ENCODE peak calls at places on chromosomes 5 and 9, in six cellular contexts. A is HCT116, L is K562, U is H1, Z is HepG2, I is NT2/D1. R is an unnamed sample.

GRCh38 chr5:9160747-9161146 is 385.1 kb downstream of the SEMA5A start:
- DNase-seq in Z (no peak), U (no peak), I (no peak), L (no peak), A (no peak), R (no peak)

GRCh38 chr5:72194846-72195245 is 87.6 kb downstream of the MAP1B start:
- DNase-seq in Z (no peak), A (no peak), U (no peak), L (no peak), I (no peak), R (peak; percentile 72)

GRCh38 chr9:100595391-100596199 is 17.7 kb downstream of the CAVIN4 start:
- DNase-seq in A (peak; percentile 44), Z (peak; percentile 39), I (peak; percentile 61), L (peak; percentile 57), U (no peak), R (no peak)

GRCh38 chr9:126376903-126377342 is 50.3 kb downstream of the MVB12B start:
- DNase-seq in Z (peak; percentile 72), A (no peak), U (no peak), L (no peak), I (no peak), R (no peak)

GRCh38 chr9:21991039-21991959 is 2.9 kb downstream of the CDKN2A start:
- DNase-seq in I (no peak), L (no peak), Z (no peak), A (no peak), U (no peak), R (no peak)

GRCh38 chr9:14373726-14374125 is 59.8 kb upstream of the NFIB start:
- DNase-seq in Z (no peak), L (no peak), A (no peak), U (no peak), I (no peak), R (no peak)

GRCh38 chr9:107637421-107638420 is 148.2 kb upstream of the KLF4 start:
- DNase-seq in Z (no peak), I (peak; percentile 43), A (no peak), L (no peak), U (peak; percentile 66), R (no peak)

GRCh38 chr5:39755986-39756385 is 331.2 kb upstream of the DAB2 start:
- DNase-seq in I (no peak), U (no peak), A (peak; percentile 63), Z (no peak), L (peak; percentile 22), R (no peak)

GRCh38 chr5:75611324-75612210 is at the start of gene ANKDD1B:
- DNase-seq in U (peak; percentile 82), A (no peak), L (no peak), I (no peak), Z (no peak), R (no peak)

GRCh38 chr9:14993061-14993800 is 83.0 kb upstream of the FREM1 start:
- DNase-seq in U (peak; percentile 88), Z (no peak), L (peak; percentile 77), I (peak; percentile 95), A (no peak), R (no peak)

GRCh38 chr5:83899351-83899970 is 178.8 kb upstream of the HAPLN1 start:
- DNase-seq in Z (no peak), U (no peak), I (no peak), A (no peak), L (no peak), R (no peak)

GRCh38 chr5:59164041-59164830 is 581.4 kb downstream of the RAB3C start:
- DNase-seq in U (no peak), I (no peak), Z (no peak), A (no peak), L (no peak), R (no peak)

GRCh38 chr5:115423541-115423940 is 121.0 kb downstream of the FEM1C start:
- DNase-seq in U (no peak), A (no peak), I (no peak), L (no peak), Z (no peak), R (no peak)

GRCh38 chr9:68749579-68750159 is 44.6 kb downstream of the PIP5K1B start:
- DNase-seq in I (no peak), A (no peak), Z (peak; percentile 40), L (no peak), U (no peak), R (no peak)

GRCh38 chr9:98457696-98458370 is 202.4 kb upstream of the TBC1D2 start:
- DNase-seq in L (no peak), I (no peak), A (no peak), Z (no peak), U (no peak), R (no peak)

GRCh38 chr5:116914869-116915504 is 340.4 kb upstream of the SEMA6A start:
- DNase-seq in A (no peak), L (no peak), I (no peak), U (no peak), Z (no peak), R (no peak)

GRCh38 chr9:131724678-131725077 is 15.2 kb downstream of the RAPGEF1 start:
- DNase-seq in U (no peak), L (no peak), A (no peak), I (no peak), Z (no peak), R (no peak)

GRCh38 chr9:125787715-125788114 is 40.5 kb downstream of the PBX3 start:
- DNase-seq in U (no peak), A (no peak), I (no peak), Z (no peak), L (no peak), R (no peak)

GRCh38 chr5:74641014-74641777 is 668 bp upstream of the ENC1 start:
- DNase-seq in I (peak; percentile 39), A (peak; percentile 48), Z (peak; percentile 84), L (peak; percentile 44), U (peak; percentile 77), R (no peak)

GRCh38 chr5:133538718-133539117 is 73.6 kb downstream of the FSTL4 start:
- DNase-seq in A (no peak), L (no peak), U (no peak), Z (no peak), I (no peak), R (no peak)

GRCh38 chr5:133544346-133544745 is 68.0 kb downstream of the FSTL4 start:
- DNase-seq in Z (no peak), U (no peak), A (no peak), I (no peak), L (no peak), R (no peak)

GRCh38 chr5:133534566-133534965 is 77.8 kb downstream of the FSTL4 start:
- DNase-seq in I (no peak), L (no peak), Z (no peak), A (no peak), U (no peak), R (no peak)

DNA sequence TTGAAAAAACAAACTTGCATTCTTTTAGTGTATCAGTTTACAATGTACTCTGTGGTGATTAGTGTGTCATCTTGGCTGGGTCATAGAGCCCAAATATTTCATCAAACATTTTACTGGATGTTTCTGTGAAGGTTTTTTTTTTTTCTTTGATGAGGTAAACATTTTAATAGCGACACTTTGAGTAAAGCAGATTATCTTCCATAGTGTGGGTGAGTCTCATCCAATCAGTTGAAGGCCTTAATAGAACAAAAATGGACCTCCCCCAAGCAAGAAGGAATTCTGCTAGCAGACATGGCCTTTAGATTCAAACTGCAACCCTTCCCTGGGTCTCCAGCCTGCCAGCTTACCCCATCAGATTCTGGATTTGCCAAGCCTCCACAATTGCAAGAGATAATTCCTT is 72.5 kb downstream of the FSTL4 start:
- DNase-seq in Z (no peak), I (no peak), U (no peak), A (no peak), L (no peak), R (no peak)
- TF ChIP-seq ZNF274 in Z (no peak), I (no peak), U (no peak), A (no peak), L (no peak), R (no peak)

DNA sequence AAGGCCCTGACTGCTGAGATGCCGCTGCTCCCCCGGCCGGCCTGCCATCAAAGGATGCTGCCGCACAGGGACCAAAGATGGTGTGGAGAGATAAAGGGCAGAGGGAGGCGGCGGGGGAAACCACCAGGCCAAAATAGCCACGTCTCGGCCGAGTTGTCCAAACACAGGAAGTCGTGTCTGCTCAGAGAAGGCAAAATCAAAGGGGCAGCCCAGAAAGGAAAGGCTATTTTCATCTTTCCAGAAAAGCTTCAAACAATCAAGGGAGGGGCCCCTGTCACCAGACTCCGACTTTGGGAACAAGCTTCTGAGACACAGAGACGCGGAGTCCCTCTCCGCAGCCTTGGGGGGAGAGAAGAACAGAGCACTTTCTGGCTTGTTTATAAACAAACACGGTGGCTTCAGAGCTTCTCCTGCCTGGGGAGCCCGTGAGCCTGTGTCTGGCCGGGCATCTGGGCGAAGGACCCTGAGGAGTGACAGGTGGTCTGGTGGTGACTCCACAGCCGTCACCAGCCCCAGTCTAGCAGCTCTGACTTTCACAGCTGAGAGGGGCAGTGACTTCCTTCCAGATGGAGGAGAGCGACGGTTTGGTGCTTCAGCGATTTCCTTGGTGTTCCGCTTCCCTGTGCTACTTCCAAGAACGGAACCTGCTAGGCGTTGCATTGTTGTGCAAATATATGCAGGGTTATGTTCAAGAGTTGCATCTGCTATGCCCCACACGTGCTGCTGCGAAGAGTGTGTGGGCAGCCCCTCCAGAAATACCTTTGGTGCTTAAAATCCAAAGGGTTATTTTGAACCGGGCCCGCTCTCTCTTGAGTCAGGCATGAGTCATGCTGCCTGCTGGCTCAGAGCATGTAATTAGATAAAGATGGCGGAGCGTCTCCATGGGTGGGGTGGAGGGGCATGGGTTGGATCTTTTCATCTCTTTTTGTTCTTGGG is 24.0 kb downstream of the ADAMTSL2 start:
- DNase-seq in Z (peak; percentile 68), U (no peak), I (peak; percentile 70), L (peak; percentile 67), A (peak; percentile 54), R (peak; percentile 32)
- TF ChIP-seq ZNF274 in Z (no peak), U (no peak), I (no peak), L (no peak), A (no peak), R (no peak)

GRCh38 chr5:114185274-114185673 is 176.6 kb upstream of the KCNN2 start:
- DNase-seq in A (no peak), I (no peak), L (no peak), U (no peak), Z (no peak), R (no peak)

GRCh38 chr5:114179134-114179533 is 182.7 kb upstream of the KCNN2 start:
- DNase-seq in U (no peak), L (no peak), Z (no peak), A (no peak), I (no peak), R (no peak)

GRCh38 chr5:114184006-114184405 is 177.9 kb upstream of the KCNN2 start:
- DNase-seq in Z (no peak), U (no peak), A (no peak), I (no peak), L (no peak), R (no peak)
- TF ChIP-seq ZNF274 in Z (no peak), U (no peak), A (no peak), I (no peak), L (no peak), R (no peak)

GRCh38 chr9:89039092-89039465 is 47.8 kb downstream of the S1PR3 start:
- DNase-seq in U (no peak), A (no peak), Z (no peak), I (no peak), L (no peak), R (no peak)

GRCh38 chr9:89037891-89038290 is 46.6 kb downstream of the S1PR3 start:
- DNase-seq in A (no peak), Z (no peak), I (no peak), L (no peak), U (no peak), R (no peak)

GRCh38 chr9:89039664-89040063 is 48.4 kb downstream of the S1PR3 start:
- DNase-seq in U (no peak), L (no peak), Z (no peak), I (no peak), A (no peak), R (no peak)

GRCh38 chr9:89037325-89037724 is 46.1 kb downstream of the S1PR3 start:
- DNase-seq in I (no peak), U (no peak), A (no peak), Z (no peak), L (no peak), R (no peak)

GRCh38 chr9:89038354-89039091 is 47.3 kb downstream of the S1PR3 start:
- DNase-seq in U (no peak), Z (no peak), L (no peak), I (no peak), A (no peak), R (no peak)
- TF ChIP-seq ZNF274 in U (no peak), Z (no peak), L (no peak), I (no peak), A (no peak), R (no peak)

R was measured in GM12878.